ENCODE peak calls at places on chromosomes 12 and 14, in four cellular contexts. One of them, this sample, is unnamed.

GRCh38 chr14:101019974-101020710 is 116.6 kb upstream of the RTL1 start:
- DNase-seq in mammary epithelial cell: no peak
- DNase-seq in psoas muscle: no peak
- DNase-seq in GM18507: no peak
- DNase-seq in this sample: no peak

GRCh38 chr12:132445884-132446471 is 44.0 kb upstream of the FBRSL1 start:
- DNase-seq in mammary epithelial cell: no peak
- DNase-seq in GM18507: peak
- DNase-seq in psoas muscle: peak
- DNase-seq in this sample: no peak

GRCh38 chr12:101670007-101670671 is 27.3 kb upstream of the CHPT1 start:
- DNase-seq in mammary epithelial cell: peak
- DNase-seq in GM18507: no peak
- DNase-seq in psoas muscle: no peak
- DNase-seq in this sample: no peak

GRCh38 chr12:109277899-109278762 is 31.0 kb downstream of the FOXN4 start:
- DNase-seq in psoas muscle: no peak
- DNase-seq in GM18507: no peak
- DNase-seq in mammary epithelial cell: peak
- DNase-seq in this sample: no peak

GRCh38 chr14:35934499-35934898 is 108.4 kb downstream of the BRMS1L start:
- DNase-seq in psoas muscle: no peak
- DNase-seq in GM18507: no peak
- DNase-seq in mammary epithelial cell: no peak
- DNase-seq in this sample: no peak

GRCh38 chr12:119544780-119545625 is 48.6 kb upstream of the TMEM233 start:
- DNase-seq in mammary epithelial cell: peak
- DNase-seq in GM18507: peak
- DNase-seq in psoas muscle: peak
- DNase-seq in this sample: peak

GRCh38 chr12:85835810-85836715 is at the start of gene RASSF9:
- DNase-seq in GM18507: no peak
- DNase-seq in psoas muscle: peak
- DNase-seq in mammary epithelial cell: peak
- DNase-seq in this sample: no peak

GRCh38 chr14:57530571-57530970 is 36.9 kb upstream of the CCDC198 start:
- DNase-seq in GM18507: no peak
- DNase-seq in psoas muscle: no peak
- DNase-seq in mammary epithelial cell: no peak
- DNase-seq in this sample: no peak

GRCh38 chr12:115267464-115267863 is 583.5 kb upstream of the TBX3 start:
- DNase-seq in mammary epithelial cell: no peak
- DNase-seq in GM18507: no peak
- DNase-seq in psoas muscle: peak
- DNase-seq in this sample: no peak

GRCh38 chr12:18171571-18171970 is 81.6 kb upstream of the RERGL start:
- DNase-seq in mammary epithelial cell: peak
- DNase-seq in GM18507: no peak
- DNase-seq in psoas muscle: no peak
- DNase-seq in this sample: no peak

GRCh38 chr12:117180790-117181467 is 9.3 kb downstream of the FBXO21 start:
- DNase-seq in mammary epithelial cell: no peak
- DNase-seq in GM18507: no peak
- DNase-seq in psoas muscle: no peak
- DNase-seq in this sample: no peak

GRCh38 chr12:59636945-59637656 is 41.3 kb downstream of the SLC16A7 start:
- DNase-seq in GM18507: no peak
- DNase-seq in mammary epithelial cell: no peak
- DNase-seq in psoas muscle: no peak
- DNase-seq in this sample: no peak

GRCh38 chr14:33435911-33436310 is 497.2 kb downstream of the NPAS3 start:
- DNase-seq in GM18507: no peak
- DNase-seq in mammary epithelial cell: peak
- DNase-seq in psoas muscle: no peak
- DNase-seq in this sample: no peak

GRCh38 chr12:58529897-58530296 is 390.4 kb downstream of the LRIG3 start:
- DNase-seq in mammary epithelial cell: peak
- DNase-seq in psoas muscle: no peak
- DNase-seq in GM18507: no peak
- DNase-seq in this sample: no peak

GRCh38 chr12:122013792-122014590 is 7.7 kb upstream of the BCL7A start:
- DNase-seq in psoas muscle: no peak
- DNase-seq in mammary epithelial cell: no peak
- DNase-seq in GM18507: no peak
- DNase-seq in this sample: no peak

GRCh38 chr14:60760648-60761364 is 26.2 kb downstream of the MNAT1 start:
- DNase-seq in GM18507: no peak
- DNase-seq in psoas muscle: no peak
- DNase-seq in mammary epithelial cell: peak
- DNase-seq in this sample: no peak

GRCh38 chr14:87407344-87407743 is 585.6 kb downstream of the GALC start:
- DNase-seq in mammary epithelial cell: no peak
- DNase-seq in psoas muscle: no peak
- DNase-seq in GM18507: no peak
- DNase-seq in this sample: no peak

GRCh38 chr14:55102141-55102547 is 26.9 kb upstream of the LGALS3 start:
- DNase-seq in GM18507: peak
- DNase-seq in psoas muscle: peak
- DNase-seq in mammary epithelial cell: peak
- DNase-seq in this sample: no peak

GRCh38 chr14:56810341-56810740 is at the start of gene OTX2:
- DNase-seq in mammary epithelial cell: no peak
- DNase-seq in GM18507: no peak
- DNase-seq in psoas muscle: no peak
- DNase-seq in this sample: no peak

GRCh38 chr14:26863736-26864135 is 265.9 kb upstream of the NOVA1 start:
- DNase-seq in mammary epithelial cell: no peak
- DNase-seq in psoas muscle: no peak
- DNase-seq in GM18507: no peak
- DNase-seq in this sample: no peak

GRCh38 chr14:102140027-102140749 is 491 bp downstream of the WDR20 start:
- DNase-seq in mammary epithelial cell: peak
- DNase-seq in GM18507: no peak
- DNase-seq in psoas muscle: peak
- DNase-seq in this sample: peak

GRCh38 chr14:53128303-53128702 is 24.8 kb downstream of the DDHD1 start:
- DNase-seq in mammary epithelial cell: no peak
- DNase-seq in GM18507: no peak
- DNase-seq in psoas muscle: no peak
- DNase-seq in this sample: no peak

GRCh38 chr14:64861916-64862315 is 17.8 kb downstream of the SPTB start:
- DNase-seq in GM18507: no peak
- DNase-seq in mammary epithelial cell: no peak
- DNase-seq in psoas muscle: no peak
- DNase-seq in this sample: no peak

GRCh38 chr14:64049616-64050381 is 197.0 kb downstream of the SYNE2 start:
- DNase-seq in GM18507: no peak
- DNase-seq in mammary epithelial cell: no peak
- DNase-seq in psoas muscle: no peak
- DNase-seq in this sample: no peak

GRCh38 chr12:19811922-19812321 is 372.6 kb downstream of the AEBP2 start:
- DNase-seq in GM18507: no peak
- DNase-seq in psoas muscle: no peak
- DNase-seq in mammary epithelial cell: no peak
- DNase-seq in this sample: no peak

GRCh38 chr12:71461787-71462328 is 22.3 kb downstream of the LGR5 start:
- DNase-seq in psoas muscle: no peak
- DNase-seq in mammary epithelial cell: no peak
- DNase-seq in GM18507: no peak
- DNase-seq in this sample: no peak

GRCh38 chr12:95740751-95741150 is 49.8 kb downstream of the NTN4 start:
- DNase-seq in GM18507: no peak
- DNase-seq in psoas muscle: no peak
- DNase-seq in mammary epithelial cell: peak
- DNase-seq in this sample: no peak

GRCh38 chr12:95318071-95318545 is 100.5 kb downstream of the VEZT start:
- DNase-seq in psoas muscle: no peak
- DNase-seq in mammary epithelial cell: peak
- DNase-seq in GM18507: no peak
- DNase-seq in this sample: no peak

GRCh38 chr14:101405171-101405883 is 156.0 kb upstream of the DIO3 start:
- DNase-seq in GM18507: no peak
- DNase-seq in psoas muscle: no peak
- DNase-seq in mammary epithelial cell: no peak
- DNase-seq in this sample: no peak

GRCh38 chr12:107320031-107320928 is 226.9 kb upstream of the CRY1 start:
- DNase-seq in mammary epithelial cell: peak
- DNase-seq in GM18507: no peak
- DNase-seq in psoas muscle: peak
- DNase-seq in this sample: no peak

GRCh38 chr14:68576496-68577244 is 216.2 kb downstream of the ZFP36L1 start:
- DNase-seq in psoas muscle: no peak
- DNase-seq in GM18507: no peak
- DNase-seq in mammary epithelial cell: peak
- DNase-seq in this sample: no peak

GRCh38 chr12:115941362-115941761 is 336.1 kb downstream of the MED13L start:
- DNase-seq in GM18507: no peak
- DNase-seq in psoas muscle: no peak
- DNase-seq in mammary epithelial cell: no peak
- DNase-seq in this sample: no peak

GRCh38 chr14:60151715-60152114 is 13.5 kb downstream of the DHRS7 start:
- DNase-seq in mammary epithelial cell: peak
- DNase-seq in psoas muscle: peak
- DNase-seq in GM18507: no peak
- DNase-seq in this sample: no peak

GRCh38 chr12:15778126-15778525 is 11.1 kb downstream of the EPS8 start:
- DNase-seq in psoas muscle: no peak
- DNase-seq in GM18507: no peak
- DNase-seq in mammary epithelial cell: peak
- DNase-seq in this sample: no peak

GRCh38 chr14:43692706-43693105 is 814.4 kb downstream of the FSCB start:
- DNase-seq in psoas muscle: no peak
- DNase-seq in GM18507: no peak
- DNase-seq in mammary epithelial cell: no peak
- DNase-seq in this sample: no peak

GRCh38 chr14:77000340-77001235 is 27.9 kb downstream of the IRF2BPL start:
- DNase-seq in psoas muscle: peak
- DNase-seq in mammary epithelial cell: no peak
- DNase-seq in GM18507: no peak
- DNase-seq in this sample: no peak

GRCh38 chr12:52378091-52378490 is 7.4 kb downstream of the KRT84 start:
- DNase-seq in GM18507: no peak
- DNase-seq in psoas muscle: no peak
- DNase-seq in mammary epithelial cell: no peak
- DNase-seq in this sample: no peak

GRCh38 chr14:99131632-99132271 is 140.2 kb downstream of the BCL11B start:
- DNase-seq in mammary epithelial cell: no peak
- DNase-seq in GM18507: no peak
- DNase-seq in psoas muscle: no peak
- DNase-seq in this sample: no peak

GRCh38 chr12:41967668-41968649 is 176.7 kb downstream of the GXYLT1 start:
- DNase-seq in GM18507: no peak
- DNase-seq in mammary epithelial cell: no peak
- DNase-seq in psoas muscle: no peak
- DNase-seq in this sample: no peak

GRCh38 chr14:75561013-75561432 is 17.4 kb upstream of the FLVCR2 start:
- DNase-seq in psoas muscle: peak
- DNase-seq in GM18507: no peak
- DNase-seq in mammary epithelial cell: peak
- DNase-seq in this sample: no peak